ENCODE peak calls at places on chromosome 17, in seven cellular contexts. O, D, V, L, U, R and M are unnamed samples.

GRCh38 chr17:65684631-65685030 is 123.2 kb upstream of the AXIN2 start:
- DNase-seq in O (no peak), D (no peak), V (no peak), L (no peak), U (no peak), R (no peak), M (no peak)

GRCh38 chr17:20276430-20276829 is 190.9 kb downstream of the LGALS9B start:
- DNase-seq in O (no peak), D (no peak), V (no peak), L (no peak), U (no peak), R (no peak), M (no peak)

GRCh38 chr17:39144414-39144813 is 7.0 kb downstream of the PLXDC1 start:
- DNase-seq in O (no peak), D (peak; percentile 70), V (no peak), L (peak; percentile 52), U (no peak), R (no peak), M (no peak)

GRCh38 chr17:47982091-47982617 is 11.2 kb downstream of the CDK5RAP3 start:
- DNase-seq in O (no peak), D (no peak), V (no peak), L (no peak), U (peak; percentile 83), R (no peak), M (no peak)

GRCh38 chr17:81342062-81342699 is 47.1 kb upstream of the SLC38A10 start:
- DNase-seq in O (no peak), D (no peak), V (no peak), L (no peak), U (no peak), R (no peak), M (no peak)

GRCh38 chr17:27647755-27648154 is 16.8 kb downstream of the LGALS9 start:
- DNase-seq in O (no peak), D (peak; percentile 85), V (no peak), L (no peak), U (no peak), R (no peak), M (no peak)

GRCh38 chr17:32298721-32299578 is 33.3 kb downstream of the RHBDL3 start:
- DNase-seq in O (no peak), D (no peak), V (peak; percentile 48), L (no peak), U (no peak), R (no peak), M (peak; percentile 37)

GRCh38 chr17:32806646-32807045 is 70.3 kb downstream of the MYO1D start:
- DNase-seq in O (no peak), D (no peak), V (no peak), L (no peak), U (no peak), R (no peak), M (no peak)

GRCh38 chr17:67359960-67360817 is 6.2 kb downstream of the PSMD12 start:
- DNase-seq in O (peak; percentile 13), D (no peak), V (peak; percentile 35), L (no peak), U (peak; percentile 41), R (peak; percentile 62), M (no peak)

GRCh38 chr17:45147102-45147580 is 1.1 kb upstream of the HEXIM1 start:
- DNase-seq in O (no peak), D (no peak), V (peak; percentile 92), L (no peak), U (no peak), R (peak; percentile 87), M (no peak)

GRCh38 chr17:75707096-75707720 is 14.1 kb upstream of the ITGB4 start:
- DNase-seq in O (no peak), D (no peak), V (no peak), L (no peak), U (no peak), R (no peak), M (no peak)

GRCh38 chr17:75703591-75703990 is 17.7 kb upstream of the ITGB4 start:
- DNase-seq in O (no peak), D (no peak), V (no peak), L (no peak), U (no peak), R (no peak), M (no peak)

GRCh38 chr17:75703191-75703590 is 18.1 kb upstream of the ITGB4 start:
- DNase-seq in O (no peak), D (no peak), V (no peak), L (no peak), U (no peak), R (no peak), M (no peak)

GRCh38 chr17:75704963-75705875 is 16.0 kb upstream of the ITGB4 start:
- DNase-seq in O (no peak), D (no peak), V (no peak), L (no peak), U (no peak), R (no peak), M (no peak)

DNA sequence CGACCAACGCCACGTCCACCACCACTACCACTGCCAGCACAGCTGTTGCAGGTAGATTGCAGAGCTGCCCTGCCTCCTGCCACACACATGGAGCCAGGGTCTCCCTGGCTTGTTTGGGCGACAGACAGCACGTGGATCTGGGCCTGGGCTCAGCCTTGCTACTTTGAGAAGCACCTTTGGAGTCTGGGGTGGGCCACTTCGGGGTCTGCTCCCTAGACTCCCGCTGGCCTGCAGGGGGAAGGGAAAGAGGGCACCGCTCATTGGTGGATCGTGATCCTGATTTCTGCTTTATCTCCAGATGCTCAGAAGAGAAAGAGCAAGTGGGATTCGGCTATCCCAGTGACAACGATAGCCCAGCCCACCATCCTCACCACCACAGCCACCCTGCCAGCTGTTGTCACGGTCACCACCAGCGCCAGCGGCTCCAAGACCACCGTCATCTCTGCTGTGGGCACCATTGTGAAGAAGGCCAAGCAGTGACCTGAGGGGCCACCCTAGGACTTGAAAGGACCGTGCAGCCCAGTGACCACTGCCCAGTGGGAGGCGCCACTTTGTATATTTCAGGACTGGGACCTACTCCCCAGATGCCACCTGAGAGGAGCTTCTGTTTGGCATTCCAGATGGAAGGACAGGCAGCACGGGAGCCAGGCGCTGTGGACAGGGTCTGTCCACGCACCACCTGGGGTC is 15.1 kb upstream of the ITGB4 start:
- DNase-seq in O (no peak), D (no peak), V (no peak), L (no peak), U (no peak), R (no peak), M (no peak)
- TF ChIP-seq CTCF in O (no peak), D (no peak), V (no peak), L (no peak), U (no peak), R (peak; percentile 21), M (no peak)

GRCh38 chr17:73784015-73784603 is 139.9 kb upstream of the SDK2 start:
- DNase-seq in O (no peak), D (no peak), V (no peak), L (no peak), U (no peak), R (no peak), M (no peak)

GRCh38 chr17:73785466-73785865 is 141.2 kb upstream of the SDK2 start:
- DNase-seq in O (no peak), D (no peak), V (peak; percentile 32), L (no peak), U (peak; percentile 30), R (no peak), M (no peak)

GRCh38 chr17:73782231-73782630 is 138.0 kb upstream of the SDK2 start:
- DNase-seq in O (no peak), D (no peak), V (no peak), L (no peak), U (no peak), R (no peak), M (no peak)

GRCh38 chr17:73783382-73783766 is 139.1 kb upstream of the SDK2 start:
- DNase-seq in O (no peak), D (no peak), V (no peak), L (no peak), U (no peak), R (no peak), M (no peak)

GRCh38 chr17:73782641-73783381 is 138.6 kb upstream of the SDK2 start:
- DNase-seq in O (no peak), D (peak; percentile 37), V (peak; percentile 49), L (no peak), U (no peak), R (peak; percentile 66), M (no peak)
- TF ChIP-seq CTCF in O (no peak), D (peak; percentile 29), V (peak; percentile 50), L (no peak), U (peak; percentile 25), R (peak; percentile 82), M (no peak)

GRCh38 chr17:77455878-77456234 is 315.1 kb downstream of the SEC14L1 start:
- DNase-seq in O (no peak), D (no peak), V (no peak), L (no peak), U (no peak), R (no peak), M (no peak)

GRCh38 chr17:77457572-77458201 is 316.9 kb downstream of the SEC14L1 start:
- DNase-seq in O (no peak), D (no peak), V (no peak), L (no peak), U (no peak), R (no peak), M (no peak)

GRCh38 chr17:77458202-77459017 is 317.6 kb downstream of the SEC14L1 start:
- DNase-seq in O (no peak), D (no peak), V (no peak), L (no peak), U (no peak), R (no peak), M (no peak)

GRCh38 chr17:77456271-77456950 is 315.6 kb downstream of the SEC14L1 start:
- DNase-seq in O (no peak), D (no peak), V (no peak), L (no peak), U (no peak), R (peak; percentile 54), M (no peak)

GRCh38 chr17:77456951-77457548 is 316.3 kb downstream of the SEC14L1 start:
- DNase-seq in O (no peak), D (no peak), V (no peak), L (no peak), U (no peak), R (peak; percentile 57), M (no peak)
- TF ChIP-seq CTCF in O (no peak), D (no peak), V (no peak), L (no peak), U (no peak), R (peak; percentile 41), M (no peak)

DNA sequence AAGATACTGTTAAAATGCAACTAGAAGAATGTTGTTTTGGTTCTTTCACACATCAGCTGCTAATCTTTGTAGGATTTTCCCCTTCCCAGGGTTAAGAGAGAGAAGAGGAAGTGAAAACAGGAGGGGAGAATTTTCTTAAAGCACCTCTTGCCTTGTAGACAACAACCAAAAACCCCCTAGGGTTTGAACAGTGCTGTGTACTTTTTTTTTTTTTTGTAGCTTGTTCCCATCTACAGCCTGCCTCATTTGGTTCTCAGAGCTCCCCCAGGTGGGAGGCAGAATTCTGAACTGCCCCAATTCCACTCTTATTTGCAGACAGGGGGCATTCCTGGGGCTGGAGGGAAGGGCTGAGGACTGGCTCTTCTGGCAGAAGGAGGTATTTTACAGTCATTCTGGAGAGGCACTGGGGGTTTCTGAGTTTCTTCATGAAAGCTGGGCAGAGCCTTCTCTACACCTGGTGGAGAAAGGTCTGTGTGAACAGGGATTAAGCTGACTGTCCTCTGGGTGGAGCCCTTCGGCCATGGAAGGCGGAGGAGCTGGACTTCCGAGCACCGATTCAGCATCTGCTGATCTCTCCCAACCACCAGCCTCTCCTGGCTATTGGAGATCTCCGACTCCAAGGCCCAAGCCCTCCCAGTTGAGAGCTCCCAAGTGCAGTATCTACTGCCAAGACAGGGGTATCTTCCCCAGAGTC is 32.2 kb downstream of the SMARCE1 start:
- DNase-seq in O (peak; percentile 79), D (peak; percentile 63), V (peak; percentile 68), L (peak; percentile 45), U (peak; percentile 65), R (peak; percentile 73), M (peak; percentile 44)
- TF ChIP-seq CTCF in O (peak; percentile 69), D (peak; percentile 40), V (peak; percentile 60), L (no peak), U (peak; percentile 67), R (peak; percentile 84), M (peak; percentile 45)

GRCh38 chr17:36544320-36545092 is at the start of gene GGNBP2:
- DNase-seq in O (peak; percentile 90), D (peak; percentile 93), V (peak; percentile 97), L (peak; percentile 92), U (peak; percentile 96), R (peak; percentile 95), M (peak; percentile 93)
- TF ChIP-seq CTCF in O (no peak), D (no peak), V (no peak), L (no peak), U (no peak), R (no peak), M (no peak)